ENCODE peak calls at places on chromosomes 12 and 14, in ten cellular contexts. Q is Peyer's patch; G is CD8-positive, alpha-beta T cell; R is thoracic aorta; M is left ventricle myocardium inferior; D is cardiac muscle cell; J is astrocyte; T is lower lobe of right lung; F is substantia nigra; W is lung. L is an unnamed sample.

GRCh38 chr12:3097186-3097804 is 20.1 kb downstream of the TSPAN9 start:
- DNase-seq in Q (peak), G (no peak), R (peak), M (peak), D (peak), J (peak), T (peak), F (no peak), W (peak), L (peak)

GRCh38 chr14:95326987-95327386 is 7.3 kb upstream of the CLMN start:
- DNase-seq in Q (no peak), G (no peak), R (no peak), M (no peak), D (no peak), J (no peak), T (no peak), F (no peak), W (no peak), L (no peak)

GRCh38 chr14:52026921-52027320 is 37.6 kb downstream of the RTRAF start:
- DNase-seq in Q (no peak), G (no peak), R (no peak), M (no peak), D (no peak), J (no peak), T (no peak), F (peak), W (no peak), L (no peak)

GRCh38 chr12:27551172-27551840 is 27.3 kb downstream of the PPFIBP1 start:
- DNase-seq in Q (no peak), G (no peak), R (no peak), M (no peak), D (no peak), J (no peak), T (no peak), F (no peak), W (no peak), L (no peak)

GRCh38 chr14:98906123-98906995 is 365.6 kb downstream of the BCL11B start:
- DNase-seq in Q (no peak), G (no peak), R (no peak), M (no peak), D (peak), J (peak), T (no peak), F (no peak), W (peak), L (no peak)

GRCh38 chr12:84813780-84814663 is 98.6 kb downstream of the SLC6A15 start:
- DNase-seq in Q (no peak), G (no peak), R (no peak), M (no peak), D (no peak), J (no peak), T (no peak), F (no peak), W (no peak), L (no peak)

GRCh38 chr14:105126126-105126969 is 42.2 kb downstream of the JAG2 start:
- DNase-seq in Q (peak), G (no peak), R (no peak), M (no peak), D (no peak), J (no peak), T (no peak), F (no peak), W (no peak), L (no peak)

GRCh38 chr12:89695100-89695499 is 13.5 kb downstream of the ATP2B1 start:
- DNase-seq in Q (no peak), G (no peak), R (no peak), M (no peak), D (peak), J (peak), T (no peak), F (no peak), W (no peak), L (no peak)

GRCh38 chr12:91139264-91139663 is 28.0 kb upstream of the LUM start:
- DNase-seq in Q (no peak), G (no peak), R (no peak), M (no peak), D (peak), J (no peak), T (no peak), F (no peak), W (no peak), L (no peak)

GRCh38 chr12:51886021-51886710 is 1.7 kb upstream of the ANKRD33 start:
- DNase-seq in Q (no peak), G (peak), R (peak), M (peak), D (peak), J (peak), T (peak), F (peak), W (peak), L (peak)

GRCh38 chr12:91353266-91353665 is 170.6 kb upstream of the DCN start:
- DNase-seq in Q (no peak), G (no peak), R (no peak), M (no peak), D (no peak), J (no peak), T (no peak), F (no peak), W (no peak), L (no peak)

GRCh38 chr12:27936196-27936595 is 36.3 kb downstream of the PTHLH start:
- DNase-seq in Q (no peak), G (no peak), R (no peak), M (no peak), D (no peak), J (peak), T (no peak), F (no peak), W (no peak), L (no peak)

DNA sequence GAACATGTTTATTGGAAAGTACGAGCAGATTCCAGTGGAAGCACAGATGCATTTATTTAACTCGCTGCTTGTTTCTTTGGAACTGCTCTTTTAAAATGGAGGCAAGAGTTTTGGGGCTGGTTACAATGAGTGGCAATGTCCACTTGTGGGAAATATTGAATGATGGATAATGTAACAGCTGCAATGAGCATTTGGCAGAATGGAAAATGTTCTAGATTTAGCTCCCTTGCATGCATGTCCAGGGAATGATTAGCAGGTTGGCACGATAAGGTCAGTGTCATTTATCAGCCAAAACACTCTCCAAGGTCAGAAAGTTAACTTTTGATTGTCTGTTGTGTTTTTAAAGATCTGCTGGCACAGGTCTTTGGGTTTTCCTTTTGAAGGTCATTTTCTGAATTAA is 163.1 kb downstream of the ATP23 start:
- DNase-seq in Q (no peak), G (no peak), R (no peak), M (no peak), D (no peak), J (no peak), T (no peak), F (no peak), W (no peak), L (no peak)
- H3K27ac ChIP-seq in Q (no peak), G (no peak), R (no peak), M (peak), D (no peak), J (no peak), T (no peak), F (no peak), W (no peak), L (peak)

GRCh38 chr14:60945984-60946383 is 34.9 kb downstream of the TRMT5 start:
- DNase-seq in Q (no peak), G (no peak), R (no peak), M (no peak), D (no peak), J (peak), T (no peak), F (no peak), W (no peak), L (no peak)

GRCh38 chr14:60946773-60947172 is 34.1 kb downstream of the TRMT5 start:
- DNase-seq in Q (no peak), G (no peak), R (no peak), M (no peak), D (no peak), J (no peak), T (no peak), F (no peak), W (no peak), L (no peak)

GRCh38 chr14:60944206-60944605 is 36.7 kb downstream of the TRMT5 start:
- DNase-seq in Q (no peak), G (no peak), R (no peak), M (no peak), D (peak), J (no peak), T (no peak), F (no peak), W (no peak), L (no peak)
- H3K27ac ChIP-seq in Q (no peak), G (no peak), R (no peak), M (peak), D (no peak), J (no peak), T (no peak), F (no peak), W (no peak), L (peak)

GRCh38 chr12:1720494-1720893 is 29.6 kb downstream of the ADIPOR2 start:
- DNase-seq in Q (no peak), G (no peak), R (no peak), M (no peak), D (no peak), J (no peak), T (no peak), F (no peak), W (no peak), L (no peak)
- H3K27ac ChIP-seq in Q (no peak), G (no peak), R (no peak), M (no peak), D (no peak), J (no peak), T (no peak), F (no peak), W (no peak), L (no peak)

DNA sequence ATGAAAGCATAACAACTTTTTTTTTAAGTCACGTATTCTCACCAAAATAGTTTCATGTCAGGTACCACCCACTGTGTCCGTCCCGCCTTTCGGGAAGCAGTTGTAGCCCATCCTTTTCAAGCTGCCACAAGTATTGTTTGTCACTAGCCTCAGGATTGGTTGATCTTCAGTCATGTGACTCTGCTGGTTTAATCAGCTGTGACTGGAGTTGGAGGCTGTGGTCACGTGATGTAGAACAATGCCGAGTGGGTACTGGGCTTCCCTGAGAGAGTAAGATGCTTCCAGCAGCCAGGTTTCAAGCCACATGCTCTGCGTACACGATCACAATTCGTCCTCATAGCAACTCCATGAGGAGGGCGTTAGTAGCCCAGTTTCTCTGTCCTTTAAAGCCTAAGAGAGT is 83.0 kb upstream of the WSCD2 start:
- DNase-seq in Q (no peak), G (no peak), R (no peak), M (no peak), D (no peak), J (no peak), T (no peak), F (no peak), W (no peak), L (no peak)
- H3K27ac ChIP-seq in Q (no peak), G (no peak), R (no peak), M (no peak), D (no peak), J (no peak), T (no peak), F (no peak), W (no peak), L (no peak)

DNA sequence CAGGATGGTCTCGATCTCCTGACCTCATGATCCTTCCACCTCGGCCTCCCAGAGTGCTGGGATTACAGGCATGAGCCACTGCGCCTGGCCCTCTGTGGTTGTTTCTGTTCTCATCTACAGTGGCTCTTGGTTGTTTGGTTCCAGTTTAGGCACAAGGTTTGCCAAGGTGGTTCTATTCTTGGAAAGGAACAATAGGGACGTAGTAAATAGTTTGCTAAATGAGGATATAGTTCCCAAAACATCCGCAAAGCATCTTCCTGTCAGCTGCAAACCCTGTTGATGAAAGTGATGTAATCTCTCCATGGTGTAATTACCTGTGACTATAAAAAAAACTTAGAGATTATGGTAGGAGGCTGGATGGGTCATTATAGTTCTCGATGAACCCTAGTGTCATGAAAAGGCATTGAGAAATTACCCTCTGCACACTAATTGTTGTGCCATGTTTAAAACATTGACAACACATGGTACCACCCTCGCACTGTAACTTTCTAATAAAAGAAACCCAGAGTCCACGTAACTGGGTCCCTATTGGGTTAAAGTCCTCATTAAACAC is 52.9 kb downstream of the SUSD6 start:
- DNase-seq in Q (no peak), G (no peak), R (no peak), M (no peak), D (no peak), J (no peak), T (no peak), F (no peak), W (no peak), L (no peak)
- H3K27ac ChIP-seq in Q (peak), G (no peak), R (peak), M (peak), D (peak), J (no peak), T (peak), F (no peak), W (peak), L (peak)

GRCh38 chr14:91883770-91884169 is 16.4 kb upstream of the TC2N start:
- DNase-seq in Q (no peak), G (no peak), R (no peak), M (peak), D (peak), J (no peak), T (no peak), F (no peak), W (no peak), L (peak)
- H3K27ac ChIP-seq in Q (no peak), G (no peak), R (peak), M (peak), D (no peak), J (no peak), T (no peak), F (no peak), W (no peak), L (peak)